ENCODE peak calls at places on chromosomes 5 and 9, in nine cellular contexts. D is effector memory CD4-positive, alpha-beta T cell; M is DND-41; B is lung; K is tibial nerve; V is CD4-positive, alpha-beta memory T cell; J is mesenchymal stem cell; P is pancreas; R is transverse colon. U is an unnamed sample.

GRCh38 chr9:82543726-82544125 is 519.2 kb downstream of the RASEF start:
- DNase-seq in D (no peak), M (no peak), B (no peak), K (no peak), V (no peak), J (no peak), P (no peak), R (no peak), U (no peak)

GRCh38 chr5:133618141-133618540 is 5.8 kb upstream of the FSTL4 start:
- DNase-seq in D (no peak), M (no peak), B (no peak), K (no peak), V (no peak), J (no peak), P (no peak), R (no peak), U (no peak)

GRCh38 chr5:139752506-139753350 is 42.9 kb upstream of the PSD2 start:
- DNase-seq in D (no peak), M (no peak), B (no peak), K (no peak), V (no peak), J (peak; percentile 28), P (no peak), R (no peak), U (no peak)

GRCh38 chr5:73183491-73183891 is 10.5 kb downstream of the TMEM174 start:
- DNase-seq in D (no peak), M (no peak), B (no peak), K (no peak), V (no peak), J (no peak), P (no peak), R (peak; percentile 79), U (no peak)

GRCh38 chr5:93591323-93591945 is 8.4 kb downstream of the NR2F1 start:
- DNase-seq in D (no peak), M (no peak), B (no peak), K (no peak), V (no peak), J (no peak), P (no peak), R (no peak), U (no peak)

GRCh38 chr5:152314196-152314829 is 90.8 kb downstream of the NMUR2 start:
- DNase-seq in D (no peak), M (no peak), B (no peak), K (no peak), V (no peak), J (no peak), P (no peak), R (no peak), U (no peak)

GRCh38 chr9:127122176-127123151 is at the start of gene ANGPTL2:
- DNase-seq in D (no peak), M (no peak), B (peak; percentile 69), K (peak; percentile 80), V (no peak), J (peak; percentile 96), P (peak; percentile 62), R (peak; percentile 78), U (peak; percentile 88)

GRCh38 chr5:1821862-1822261 is 20.7 kb downstream of the NDUFS6 start:
- DNase-seq in D (no peak), M (no peak), B (no peak), K (no peak), V (no peak), J (no peak), P (no peak), R (no peak), U (no peak)

GRCh38 chr5:89213584-89213983 is 330.6 kb upstream of the MEF2C start:
- DNase-seq in D (no peak), M (no peak), B (no peak), K (no peak), V (no peak), J (peak; percentile 13), P (no peak), R (no peak), U (no peak)

DNA sequence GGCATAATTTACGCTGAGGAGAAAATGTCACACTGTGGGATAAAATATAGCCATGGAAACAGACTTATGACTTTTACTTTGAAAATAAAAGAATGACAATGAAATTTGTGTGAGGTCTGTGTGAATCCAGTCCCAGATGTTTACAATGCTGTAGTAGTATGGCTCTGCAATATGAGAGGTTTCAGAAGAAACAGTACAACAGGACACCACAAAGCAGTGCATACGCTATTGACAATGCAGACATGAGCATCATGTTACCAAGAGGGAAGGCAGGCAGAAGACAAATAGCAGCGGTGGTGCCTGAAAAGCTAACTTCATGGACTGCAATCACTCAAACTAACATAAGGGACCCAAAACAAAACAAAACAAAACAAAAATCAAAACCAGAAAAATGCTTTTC is 1.8 kb downstream of the FGF10 start:
- DNase-seq in D (no peak), M (no peak), B (no peak), K (no peak), V (no peak), J (no peak), P (peak; percentile 17), R (no peak), U (no peak)
- H3K4me3 ChIP-seq in D (no peak overlapping the region), M (no peak overlapping the region), B (no peak overlapping the region), K (peak overlapping the region; percentile 54), V (no peak overlapping the region), J (no peak overlapping the region), P (peak overlapping the region; percentile 52), R (no peak overlapping the region), U (peak overlapping the region; percentile 27)

DNA sequence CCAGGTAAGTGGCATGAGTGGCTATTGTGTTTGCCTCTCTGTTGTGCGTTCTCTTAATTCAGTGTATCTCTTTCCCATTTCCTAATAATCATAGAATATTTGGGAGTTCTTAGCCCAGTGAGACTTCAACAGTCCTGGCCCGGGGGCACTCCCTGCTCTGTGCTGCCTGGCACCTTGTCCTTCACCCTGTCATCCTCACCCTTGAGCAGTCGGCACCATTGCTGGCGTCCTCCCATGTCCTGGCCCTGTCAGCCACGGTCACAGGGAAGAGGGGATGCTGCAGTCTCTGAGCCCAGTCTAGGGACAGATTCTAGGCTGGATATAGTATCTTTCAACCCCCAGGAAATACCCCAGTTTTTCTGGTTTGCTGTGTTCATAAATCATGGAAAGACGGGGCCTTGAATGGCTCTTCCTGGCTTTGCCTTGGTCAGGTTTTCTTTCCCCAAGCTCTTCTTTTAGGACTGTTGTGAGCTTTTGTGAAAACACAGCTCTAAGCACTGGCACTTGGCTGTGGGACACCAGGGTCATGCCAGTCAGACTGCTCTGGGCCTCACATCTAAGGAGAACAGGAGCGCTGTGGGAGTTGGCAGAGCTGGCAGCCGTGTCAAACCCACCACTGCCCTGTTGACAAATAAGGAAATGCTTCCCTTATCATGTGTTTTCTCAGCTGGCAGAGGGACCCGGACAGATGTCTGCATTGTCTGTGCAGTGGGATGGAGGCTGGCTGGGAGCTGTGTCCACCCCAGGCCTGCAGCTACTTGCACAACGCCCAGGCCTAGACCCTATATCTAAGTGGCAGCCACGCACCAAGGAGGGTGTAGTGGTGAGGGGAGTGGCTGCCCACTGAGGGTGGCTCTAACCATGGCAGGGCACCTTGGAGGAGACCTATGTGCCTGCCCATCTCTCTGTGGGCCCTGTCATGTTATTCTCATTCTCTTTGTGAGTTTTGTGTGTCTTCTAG is 378.6 kb downstream of the ICE1 start:
- DNase-seq in D (no peak), M (no peak), B (no peak), K (no peak), V (no peak), J (no peak), P (no peak), R (no peak), U (no peak)
- H3K9me3 ChIP-seq in D (no peaks in the 10 kb centered on the region), M (no peaks in the 10 kb centered on the region), B (no peaks in the 10 kb centered on the region), K (no peaks in the 10 kb centered on the region), V (no peaks in the 10 kb centered on the region), J (no peaks in the 10 kb centered on the region), P (no peaks in the 10 kb centered on the region), R (no peaks in the 10 kb centered on the region), U (no peaks in the 10 kb centered on the region)

DNA sequence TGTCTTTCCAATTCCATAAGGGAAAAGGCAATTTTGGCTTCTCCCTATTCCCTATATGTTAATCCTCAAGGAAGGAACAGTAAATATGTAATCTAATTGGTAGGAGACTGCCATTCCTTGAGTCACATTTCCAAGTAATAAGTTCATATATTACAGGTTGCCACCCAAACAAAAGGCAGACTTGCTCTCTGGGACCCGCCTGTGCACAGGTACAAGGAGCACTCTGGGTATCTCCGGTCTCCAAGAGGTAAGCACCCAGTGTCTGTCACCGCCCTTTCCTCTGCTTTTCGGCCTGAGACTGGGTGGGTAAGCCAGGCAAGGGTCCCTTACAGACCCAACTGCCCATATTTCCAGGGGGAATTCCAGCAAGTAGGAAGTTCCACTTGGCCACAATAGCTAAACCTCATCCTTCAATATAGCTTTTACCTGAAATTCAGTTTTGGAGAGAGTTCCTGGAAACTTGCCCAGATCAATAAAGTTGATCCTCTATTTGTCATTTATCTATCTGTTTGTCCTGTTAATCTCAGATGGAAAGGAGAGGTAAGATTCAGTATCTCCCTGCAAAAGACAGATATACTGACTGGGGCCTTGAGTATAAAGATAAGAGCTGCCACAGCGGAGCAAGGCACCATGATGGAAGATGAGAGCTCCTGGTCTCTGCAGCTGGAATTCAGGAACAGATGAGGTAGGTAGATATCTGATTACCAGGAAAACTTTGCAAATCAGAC is 81.8 kb downstream of the SUSD1 start:
- DNase-seq in D (no peak), M (no peak), B (no peak), K (no peak), V (no peak), J (no peak), P (no peak), R (no peak), U (no peak)
- H3K36me3 ChIP-seq in D (no peaks in the 10 kb centered on the region), M (no peaks in the 10 kb centered on the region), B (peaks cover 2% of the 10 kb centered on the region), K (no peaks in the 10 kb centered on the region), V (no peaks in the 10 kb centered on the region), J (no peaks in the 10 kb centered on the region), P (no peaks in the 10 kb centered on the region), R (no peaks in the 10 kb centered on the region), U (no peaks in the 10 kb centered on the region)

GRCh38 chr5:45695011-45695667 is 1.0 kb downstream of the HCN1 start:
- DNase-seq in D (no peak), M (no peak), B (no peak), K (no peak), V (no peak), J (no peak), P (peak; percentile 29), R (no peak), U (no peak)
- H3K4me3 ChIP-seq in D (no peak overlapping the region), M (no peak overlapping the region), B (no peak overlapping the region), K (peak overlapping the region; percentile 47), V (no peak overlapping the region), J (no peak overlapping the region), P (peak overlapping the region; percentile 45), R (no peak overlapping the region), U (no peak overlapping the region)

GRCh38 chr5:17947029-17947428 is 312.8 kb downstream of the TAF11L14 start:
- DNase-seq in D (no peak), M (no peak), B (no peak), K (no peak), V (no peak), J (no peak), P (no peak), R (no peak), U (no peak)
- H3K9me3 ChIP-seq in D (no peaks in the 10 kb centered on the region), M (peaks cover 6% of the 10 kb centered on the region), B (peaks cover 1% of the 10 kb centered on the region), K (no peaks in the 10 kb centered on the region), V (no peaks in the 10 kb centered on the region), J (peaks cover 8% of the 10 kb centered on the region), P (no peaks in the 10 kb centered on the region), R (peaks cover 3% of the 10 kb centered on the region), U (no peaks in the 10 kb centered on the region)

GRCh38 chr5:163444526-163444925 is 7.1 kb downstream of the CCNG1 start:
- DNase-seq in D (no peak), M (no peak), B (no peak), K (no peak), V (no peak), J (no peak), P (no peak), R (no peak), U (no peak)
- H3K36me3 ChIP-seq in D (peaks cover 46% of the 10 kb centered on the region), M (peaks cover 84% of the 10 kb centered on the region), B (peaks cover 7% of the 10 kb centered on the region), K (peaks cover 5% of the 10 kb centered on the region), V (peaks cover 36% of the 10 kb centered on the region), J (peaks cover 99% of the 10 kb centered on the region), P (peaks cover 53% of the 10 kb centered on the region), R (peaks cover 4% of the 10 kb centered on the region), U (no peaks in the 10 kb centered on the region)

GRCh38 chr9:81499021-81499454 is 190.3 kb downstream of the TLE1 start:
- DNase-seq in D (no peak), M (no peak), B (no peak), K (no peak), V (no peak), J (peak; percentile 55), P (no peak), R (no peak), U (peak; percentile 50)
- H3K4me3 ChIP-seq in D (no peak overlapping the region), M (no peak overlapping the region), B (no peak overlapping the region), K (no peak overlapping the region), V (no peak overlapping the region), J (no peak overlapping the region), P (no peak overlapping the region), R (no peak overlapping the region), U (no peak overlapping the region)